ENCODE peak calls at places on chromosomes 1 and 21, in six cellular contexts. Y is breast epithelium, S is K562, T is transverse colon, I is prostate gland, X is HCT116. F is an unnamed sample.
A peak's percentile ranks its signal among the peaks of the same experiment; 100 is the strongest.

GRCh38 chr1:2028870-2029560 is 9.9 kb downstream of the GABRD start:
- DNase-seq in Y (no peak), S (no peak), T (no peak), I (no peak), X (no peak), F (no peak)

GRCh38 chr21:37700641-37701202 is 215.5 kb downstream of the KCNJ6 start:
- DNase-seq in Y (no peak), S (peak; percentile 84), T (no peak), I (no peak), X (peak; percentile 73), F (no peak)

GRCh38 chr21:45300786-45301520 is 13.3 kb upstream of the POFUT2 start:
- DNase-seq in Y (no peak), S (no peak), T (no peak), I (no peak), X (no peak), F (no peak)

GRCh38 chr1:222167896-222168295 is 380.0 kb downstream of the HHIPL2 start:
- DNase-seq in Y (no peak), S (no peak), T (no peak), I (no peak), X (no peak), F (no peak)

GRCh38 chr1:183914283-183914682 is 109.4 kb downstream of the RGL1 start:
- DNase-seq in Y (no peak), S (no peak), T (no peak), I (no peak), X (no peak), F (no peak)

GRCh38 chr1:77513839-77514763 is 168.4 kb downstream of the ZZZ3 start:
- DNase-seq in Y (peak; percentile 33), S (no peak), T (no peak), I (no peak), X (no peak), F (no peak)

GRCh38 chr1:171344473-171344820 is 30.5 kb downstream of the FMO4 start:
- DNase-seq in Y (no peak), S (no peak), T (no peak), I (no peak), X (no peak), F (no peak)

GRCh38 chr21:43911015-43911934 is 46.3 kb downstream of the AGPAT3 start:
- DNase-seq in Y (no peak), S (no peak), T (no peak), I (no peak), X (no peak), F (no peak)

GRCh38 chr1:215830221-215830620 is 263.1 kb downstream of the KCTD3 start:
- DNase-seq in Y (no peak), S (no peak), T (no peak), I (no peak), X (no peak), F (no peak)

GRCh38 chr1:181405584-181405983 is 77.7 kb upstream of the CACNA1E start:
- DNase-seq in Y (no peak), S (no peak), T (no peak), I (no peak), X (no peak), F (no peak)

GRCh38 chr1:3359346-3360157 is 94.9 kb upstream of the ARHGEF16 start:
- DNase-seq in Y (no peak), S (no peak), T (peak; percentile 54), I (peak; percentile 80), X (no peak), F (no peak)

DNA sequence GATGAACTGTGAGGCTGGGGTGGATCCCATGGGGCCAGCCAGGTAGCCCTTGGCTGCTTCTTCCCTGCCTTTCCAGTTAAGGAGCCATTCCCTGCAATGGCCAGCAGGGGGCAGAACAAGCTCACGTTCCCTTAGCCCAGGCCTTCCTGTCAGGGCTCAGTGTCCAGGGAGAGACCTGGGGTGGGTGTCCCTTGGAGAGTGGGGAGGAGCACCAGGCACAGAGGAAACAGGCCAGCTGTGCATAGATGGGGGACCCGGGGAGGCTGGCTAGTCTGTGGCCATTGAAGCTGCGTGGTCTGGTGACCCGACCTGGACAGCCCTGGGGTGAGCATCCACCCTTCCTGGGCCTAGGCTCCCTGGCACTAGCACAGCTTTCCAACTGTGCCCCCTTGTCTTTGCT is 13.2 kb upstream of the EPS8L3 start:
- DNase-seq in Y (peak; percentile 71), S (peak; percentile 93), T (peak; percentile 87), I (peak; percentile 74), X (peak; percentile 70), F (no peak)
- TF ChIP-seq POLR2AphosphoS5 in Y (peak; percentile 77), S (no peak), T (peak; percentile 29), I (peak; percentile 73), X (no peak), F (peak; percentile 77)

GRCh38 chr1:43453442-43454269 is at the start of gene HYI:
- DNase-seq in Y (peak; percentile 75), S (peak; percentile 63), T (peak; percentile 92), I (peak; percentile 81), X (peak; percentile 56), F (peak; percentile 97)
- TF ChIP-seq POLR2A in Y (no peak), S (peak; percentile 1), T (peak; percentile 63), I (peak; percentile 56), X (no peak), F (no peak)

GRCh38 chr1:23793018-23793781 is 2.3 kb downstream of the LYPLA2 start:
- DNase-seq in Y (no peak), S (peak; percentile 73), T (peak; percentile 72), I (peak; percentile 50), X (no peak), F (no peak)

GRCh38 chr1:23791434-23792047 is 596 bp downstream of the LYPLA2 start:
- DNase-seq in Y (no peak), S (peak; percentile 73), T (peak; percentile 50), I (no peak), X (no peak), F (no peak)

GRCh38 chr1:23788695-23789094 is 2.2 kb upstream of the LYPLA2 start:
- DNase-seq in Y (no peak), S (no peak), T (no peak), I (no peak), X (no peak), F (no peak)

GRCh38 chr1:23792151-23792945 is 1.4 kb downstream of the LYPLA2 start:
- DNase-seq in Y (no peak), S (no peak), T (no peak), I (no peak), X (no peak), F (no peak)

GRCh38 chr1:23790696-23791433 is at the start of gene LYPLA2:
- DNase-seq in Y (peak; percentile 91), S (peak; percentile 98), T (peak; percentile 94), I (peak; percentile 95), X (peak; percentile 75), F (peak; percentile 99)
- TF ChIP-seq CTCF in Y (no peak), S (no peak), T (no peak), I (no peak), X (no peak), F (no peak)

DNA sequence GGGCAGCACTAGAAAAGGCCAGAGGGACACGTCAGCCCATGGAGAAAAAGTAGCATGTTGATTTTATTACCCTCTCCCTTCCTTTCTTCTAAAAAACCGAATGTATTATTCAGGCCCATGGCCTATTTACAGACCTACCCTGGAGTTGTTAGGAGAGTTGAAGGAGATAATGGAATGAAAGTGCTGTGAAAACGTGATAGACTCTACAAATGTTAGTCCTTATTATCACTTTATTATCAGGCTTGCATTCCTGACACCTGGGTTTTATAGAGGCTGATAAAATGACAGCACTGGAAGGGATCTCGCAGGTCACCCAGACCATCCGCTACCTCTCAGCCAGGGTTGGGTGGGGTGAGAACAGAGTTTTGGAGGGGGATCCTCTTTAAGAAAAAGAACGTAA is 60.6 kb upstream of the TLR5 start:
- DNase-seq in Y (no peak), S (peak; percentile 13), T (no peak), I (no peak), X (no peak), F (no peak)
- TF ChIP-seq POLR2AphosphoS5 in Y (no peak), S (no peak), T (no peak), I (no peak), X (no peak), F (no peak)